ENCODE peak calls at places on chromosomes 12 and 14, in four cellular contexts. One of them, this sample, is unnamed.

GRCh38 chr14:56081139-56081538 is 37.1 kb upstream of the PELI2 start:
- DNase-seq in GM12878: no peak
- DNase-seq in K562: no peak
- DNase-seq in HepG2: no peak
- DNase-seq in this sample: no peak

GRCh38 chr12:90102957-90103652 is 394.5 kb upstream of the ATP2B1 start:
- DNase-seq in GM12878: peak; percentile 24
- DNase-seq in K562: peak; percentile 21
- DNase-seq in HepG2: peak; percentile 3
- DNase-seq in this sample: peak; percentile 43

GRCh38 chr12:67088401-67089118 is 180.6 kb upstream of the CAND1 start:
- DNase-seq in GM12878: no peak
- DNase-seq in K562: no peak
- DNase-seq in HepG2: peak; percentile 21
- DNase-seq in this sample: no peak

GRCh38 chr12:107277850-107278249 is 184.5 kb upstream of the CRY1 start:
- DNase-seq in GM12878: no peak
- DNase-seq in K562: no peak
- DNase-seq in HepG2: no peak
- DNase-seq in this sample: no peak

GRCh38 chr12:103799504-103800251 is 41.4 kb downstream of the NT5DC3 start:
- DNase-seq in GM12878: no peak
- DNase-seq in K562: no peak
- DNase-seq in HepG2: peak; percentile 43
- DNase-seq in this sample: no peak

GRCh38 chr12:22541496-22541895 is 2.8 kb downstream of the C2CD5 start:
- DNase-seq in GM12878: no peak
- DNase-seq in K562: peak; percentile 14
- DNase-seq in HepG2: no peak
- DNase-seq in this sample: no peak

GRCh38 chr14:68365228-68365627 is 427.6 kb downstream of the ZFP36L1 start:
- DNase-seq in GM12878: no peak
- DNase-seq in K562: no peak
- DNase-seq in HepG2: no peak
- DNase-seq in this sample: no peak

GRCh38 chr14:95575820-95576473 is 41.1 kb downstream of the GLRX5 start:
- DNase-seq in GM12878: no peak
- DNase-seq in K562: no peak
- DNase-seq in HepG2: no peak
- DNase-seq in this sample: no peak

GRCh38 chr14:106850913-106851825 is 1324.8 kb downstream of the TMEM121 start:
- DNase-seq in GM12878: no peak
- DNase-seq in K562: no peak
- DNase-seq in HepG2: no peak
- DNase-seq in this sample: no peak

GRCh38 chr14:20455355-20456300 is 602 bp downstream of the APEX1 start:
- DNase-seq in GM12878: no peak
- DNase-seq in K562: peak; percentile 89
- DNase-seq in HepG2: no peak
- DNase-seq in this sample: peak; percentile 49

GRCh38 chr12:103821773-103822172 is 19.3 kb downstream of the NT5DC3 start:
- DNase-seq in GM12878: no peak
- DNase-seq in K562: no peak
- DNase-seq in HepG2: no peak
- DNase-seq in this sample: no peak

GRCh38 chr12:44227601-44228000 is 391.7 kb downstream of the TMEM117 start:
- DNase-seq in GM12878: no peak
- DNase-seq in K562: no peak
- DNase-seq in HepG2: no peak
- DNase-seq in this sample: no peak

GRCh38 chr14:69612014-69612758 is 790 bp downstream of the SUSD6 start:
- DNase-seq in GM12878: no peak
- DNase-seq in K562: peak; percentile 33
- DNase-seq in HepG2: no peak
- DNase-seq in this sample: peak; percentile 22

GRCh38 chr12:55698965-55699364 is 8.7 kb downstream of the ITGA7 start:
- DNase-seq in GM12878: no peak
- DNase-seq in K562: no peak
- DNase-seq in HepG2: no peak
- DNase-seq in this sample: no peak

GRCh38 chr14:21199611-21200570 is 44.0 kb upstream of the OR5AU1 start:
- DNase-seq in GM12878: no peak
- DNase-seq in K562: no peak
- DNase-seq in HepG2: no peak
- DNase-seq in this sample: no peak

GRCh38 chr14:56112781-56113180 is 5.4 kb upstream of the PELI2 start:
- DNase-seq in GM12878: no peak
- DNase-seq in K562: no peak
- DNase-seq in HepG2: no peak
- DNase-seq in this sample: no peak

GRCh38 chr12:6700646-6701051 is at the start of gene PIANP:
- DNase-seq in GM12878: no peak
- DNase-seq in K562: no peak
- DNase-seq in HepG2: no peak
- DNase-seq in this sample: peak; percentile 61

GRCh38 chr14:65377576-65377975 is 35.0 kb upstream of the FUT8 start:
- DNase-seq in GM12878: no peak
- DNase-seq in K562: no peak
- DNase-seq in HepG2: no peak
- DNase-seq in this sample: no peak

GRCh38 chr14:56555921-56556570 is 23.6 kb upstream of the TMEM260 start:
- DNase-seq in GM12878: no peak
- DNase-seq in K562: peak; percentile 37
- DNase-seq in HepG2: peak; percentile 76
- DNase-seq in this sample: peak; percentile 51

GRCh38 chr14:70020350-70021170 is 141.3 kb downstream of the SMOC1 start:
- DNase-seq in GM12878: no peak
- DNase-seq in K562: no peak
- DNase-seq in HepG2: no peak
- DNase-seq in this sample: no peak

GRCh38 chr12:75623631-75624118 is 112.3 kb upstream of the KRR1 start:
- DNase-seq in GM12878: no peak
- DNase-seq in K562: peak; percentile 24
- DNase-seq in HepG2: peak; percentile 87
- DNase-seq in this sample: no peak

GRCh38 chr12:21073822-21074460 is 57.1 kb upstream of the SLCO1B1 start:
- DNase-seq in GM12878: no peak
- DNase-seq in K562: no peak
- DNase-seq in HepG2: no peak
- DNase-seq in this sample: no peak

GRCh38 chr12:25194211-25194610 is 749 bp downstream of the DNAI7 start:
- DNase-seq in GM12878: no peak
- DNase-seq in K562: no peak
- DNase-seq in HepG2: no peak
- DNase-seq in this sample: no peak

GRCh38 chr14:32593290-32593942 is 264.3 kb downstream of the AKAP6 start:
- DNase-seq in GM12878: no peak
- DNase-seq in K562: no peak
- DNase-seq in HepG2: no peak
- DNase-seq in this sample: no peak

GRCh38 chr14:65203574-65203973 is 101.3 kb upstream of the MAX start:
- DNase-seq in GM12878: no peak
- DNase-seq in K562: no peak
- DNase-seq in HepG2: no peak
- DNase-seq in this sample: no peak

GRCh38 chr14:93049295-93049694 is 66.4 kb downstream of the ITPK1 start:
- DNase-seq in GM12878: no peak
- DNase-seq in K562: no peak
- DNase-seq in HepG2: no peak
- DNase-seq in this sample: no peak

GRCh38 chr12:108594-108993 is 42.0 kb downstream of the IQSEC3 start:
- DNase-seq in GM12878: no peak
- DNase-seq in K562: no peak
- DNase-seq in HepG2: no peak
- DNase-seq in this sample: no peak

GRCh38 chr14:89337912-89338311 is 79.1 kb downstream of the FOXN3 start:
- DNase-seq in GM12878: no peak
- DNase-seq in K562: no peak
- DNase-seq in HepG2: no peak
- DNase-seq in this sample: no peak

GRCh38 chr12:85279449-85280137 is 427 bp upstream of the ALX1 start:
- DNase-seq in GM12878: no peak
- DNase-seq in K562: no peak
- DNase-seq in HepG2: no peak
- DNase-seq in this sample: peak; percentile 12

GRCh38 chr12:55738113-55739024 is 4.6 kb upstream of the GDF11 start:
- DNase-seq in GM12878: peak; percentile 77
- DNase-seq in K562: peak; percentile 85
- DNase-seq in HepG2: peak; percentile 72
- DNase-seq in this sample: peak; percentile 76

GRCh38 chr14:72801381-72801812 is 92.5 kb downstream of the DPF3 start:
- DNase-seq in GM12878: no peak
- DNase-seq in K562: no peak
- DNase-seq in HepG2: no peak
- DNase-seq in this sample: no peak

GRCh38 chr12:10364839-10365681 is 24.8 kb downstream of the KLRK1 start:
- DNase-seq in GM12878: peak; percentile 53
- DNase-seq in K562: peak; percentile 73
- DNase-seq in HepG2: peak; percentile 53
- DNase-seq in this sample: peak; percentile 45

GRCh38 chr12:122275459-122275858 is 9.2 kb upstream of the VPS33A start:
- DNase-seq in GM12878: no peak
- DNase-seq in K562: no peak
- DNase-seq in HepG2: no peak
- DNase-seq in this sample: no peak

GRCh38 chr12:107903377-107904061 is 129.0 kb downstream of the ASCL4 start:
- DNase-seq in GM12878: peak; percentile 40
- DNase-seq in K562: peak; percentile 94
- DNase-seq in HepG2: no peak
- DNase-seq in this sample: peak; percentile 82

GRCh38 chr14:101819251-101819990 is 57.9 kb downstream of the PPP2R5C start:
- DNase-seq in GM12878: no peak
- DNase-seq in K562: no peak
- DNase-seq in HepG2: no peak
- DNase-seq in this sample: no peak

GRCh38 chr14:51398898-51399297 is 158.9 kb downstream of the TMX1 start:
- DNase-seq in GM12878: no peak
- DNase-seq in K562: no peak
- DNase-seq in HepG2: no peak
- DNase-seq in this sample: no peak

DNA sequence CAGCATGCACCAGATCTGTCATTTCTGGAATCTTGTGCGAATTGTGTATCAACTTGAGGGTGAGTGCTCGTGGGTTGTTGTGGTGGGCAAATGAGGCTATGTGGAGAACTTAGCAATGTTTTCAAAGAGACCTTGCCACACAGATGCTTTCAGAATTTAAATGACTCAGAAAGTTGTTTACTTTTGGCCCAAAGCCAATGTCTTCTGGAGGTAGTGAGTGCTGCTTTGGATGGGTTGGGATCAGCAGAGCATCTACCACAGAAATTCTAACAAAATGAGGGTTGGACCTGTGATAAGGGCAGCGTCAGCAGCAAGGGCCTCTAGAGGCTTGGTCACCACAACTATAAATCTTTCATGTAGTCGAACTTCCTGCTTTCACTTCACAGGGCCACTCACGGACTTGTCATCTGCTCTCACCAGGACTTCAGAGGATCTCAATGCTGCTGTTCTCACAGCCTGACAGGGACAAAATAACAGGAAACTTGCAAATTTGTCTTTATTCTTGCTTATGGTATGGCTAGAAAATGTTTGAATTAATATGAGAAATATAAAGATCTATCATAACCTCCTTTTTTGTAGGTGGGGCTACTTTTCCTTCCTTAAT is 111.4 kb downstream of the DACT1 start:
- DNase-seq in GM12878: peak; percentile 86
- DNase-seq in K562: peak; percentile 73
- DNase-seq in HepG2: peak; percentile 4
- DNase-seq in this sample: peak; percentile 49
- TF ChIP-seq SP1 in GM12878: no peak
- TF ChIP-seq SP1 in K562: no peak
- TF ChIP-seq SP1 in HepG2: no peak
- TF ChIP-seq SP1 in this sample: no peak

GRCh38 chr12:3200032-3200617 is 122.9 kb downstream of the TSPAN9 start:
- DNase-seq in GM12878: no peak
- DNase-seq in K562: no peak
- DNase-seq in HepG2: no peak
- DNase-seq in this sample: peak; percentile 80
- TF ChIP-seq BHLHE40 in GM12878: no peak
- TF ChIP-seq BHLHE40 in K562: no peak
- TF ChIP-seq BHLHE40 in HepG2: no peak
- TF ChIP-seq BHLHE40 in this sample: no peak

GRCh38 chr12:2853626-2854025 is 3.2 kb downstream of the TEX52 start:
- DNase-seq in GM12878: no peak
- DNase-seq in K562: peak; percentile 76
- DNase-seq in HepG2: peak; percentile 48
- DNase-seq in this sample: peak; percentile 92
- TF ChIP-seq SP1 in GM12878: no peak
- TF ChIP-seq SP1 in K562: no peak
- TF ChIP-seq SP1 in HepG2: no peak
- TF ChIP-seq SP1 in this sample: no peak

GRCh38 chr14:63203618-63204406 is 431 bp upstream of the RHOJ start:
- DNase-seq in GM12878: no peak
- DNase-seq in K562: peak; percentile 2
- DNase-seq in HepG2: peak; percentile 90
- DNase-seq in this sample: peak; percentile 62
- TF ChIP-seq BHLHE40 in GM12878: no peak
- TF ChIP-seq BHLHE40 in K562: no peak
- TF ChIP-seq BHLHE40 in HepG2: no peak
- TF ChIP-seq BHLHE40 in this sample: no peak

GRCh38 chr12:58435647-58436046 is 484.7 kb downstream of the LRIG3 start:
- DNase-seq in GM12878: no peak
- DNase-seq in K562: no peak
- DNase-seq in HepG2: no peak
- DNase-seq in this sample: no peak

DNA sequence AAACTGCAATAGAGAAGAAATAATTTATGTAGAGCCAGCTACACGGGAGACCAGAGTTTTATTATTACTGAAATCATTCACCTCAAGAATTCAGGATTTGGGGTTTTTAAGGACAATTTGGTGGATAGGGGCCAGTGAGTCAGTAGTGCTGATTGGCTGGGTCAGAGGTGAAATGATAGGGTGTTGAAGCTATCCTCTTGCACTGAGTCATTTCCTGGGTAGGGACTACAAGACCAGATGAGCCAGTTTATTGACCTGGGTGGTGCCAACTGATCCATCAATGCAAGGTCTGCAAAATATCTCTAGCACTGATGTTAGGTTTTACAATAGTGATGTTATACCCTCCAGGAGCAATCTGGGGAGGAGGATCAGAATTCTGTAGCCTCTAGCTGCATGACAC is 486.3 kb downstream of the LRIG3 start:
- DNase-seq in GM12878: no peak
- DNase-seq in K562: no peak
- DNase-seq in HepG2: no peak
- DNase-seq in this sample: no peak
- TF ChIP-seq SP1 in GM12878: no peak
- TF ChIP-seq SP1 in K562: no peak
- TF ChIP-seq SP1 in HepG2: no peak
- TF ChIP-seq SP1 in this sample: no peak

This sample was measured in HEK293T.